ENCODE peak calls at places on chromosomes 3 and 15, in seven cellular contexts. K, P, Q, J, Z, I and E are unnamed samples.

GRCh38 chr3:23254875-23255274 is 51.7 kb downstream of the UBE2E2 start:
- DNase-seq in K (no peak), P (no peak), Q (no peak), J (no peak), Z (no peak), I (no peak), E (no peak)

GRCh38 chr3:133833880-133834620 is 28.4 kb downstream of the SRPRB start:
- DNase-seq in K (no peak), P (no peak), Q (peak; percentile 9), J (no peak), Z (no peak), I (no peak), E (no peak)

GRCh38 chr3:112767177-112767576 is 79.5 kb downstream of the CD200R1L start:
- DNase-seq in K (no peak), P (no peak), Q (no peak), J (no peak), Z (no peak), I (no peak), E (no peak)

GRCh38 chr3:114231616-114232015 is 5.8 kb downstream of the ZNF80 start:
- DNase-seq in K (no peak), P (no peak), Q (no peak), J (no peak), Z (no peak), I (no peak), E (peak; percentile 71)

GRCh38 chr3:159711560-159712333 is 276.9 kb upstream of the IL12A start:
- DNase-seq in K (no peak), P (peak; percentile 52), Q (no peak), J (peak; percentile 83), Z (no peak), I (peak; percentile 80), E (no peak)

GRCh38 chr15:100908466-100908865 is 10.7 kb upstream of the LRRK1 start:
- DNase-seq in K (no peak), P (no peak), Q (no peak), J (no peak), Z (no peak), I (no peak), E (no peak)

GRCh38 chr3:53083496-53083895 is 37.6 kb upstream of the SFMBT1 start:
- DNase-seq in K (no peak), P (peak; percentile 83), Q (no peak), J (peak; percentile 16), Z (no peak), I (peak; percentile 67), E (no peak)

GRCh38 chr3:42505849-42506410 is 3.5 kb downstream of the VIPR1 start:
- DNase-seq in K (no peak), P (no peak), Q (peak; percentile 19), J (no peak), Z (no peak), I (no peak), E (no peak)

GRCh38 chr3:62832569-62832968 is 42.6 kb downstream of the CADPS start:
- DNase-seq in K (no peak), P (no peak), Q (no peak), J (no peak), Z (no peak), I (no peak), E (no peak)

GRCh38 chr3:26099692-26100091 is 309.8 kb downstream of the OXSM start:
- DNase-seq in K (no peak), P (no peak), Q (no peak), J (peak; percentile 4), Z (no peak), I (peak; percentile 0), E (no peak)

GRCh38 chr3:69212411-69213160 is 90.2 kb upstream of the LMOD3 start:
- DNase-seq in K (no peak), P (no peak), Q (no peak), J (peak; percentile 54), Z (no peak), I (peak; percentile 90), E (no peak)

GRCh38 chr3:196327405-196327804 is 9.4 kb upstream of the DYNLT2B start:
- DNase-seq in K (no peak), P (no peak), Q (no peak), J (no peak), Z (no peak), I (no peak), E (no peak)

GRCh38 chr15:41942886-41943285 is 29.5 kb downstream of the EHD4 start:
- DNase-seq in K (no peak), P (no peak), Q (no peak), J (no peak), Z (no peak), I (no peak), E (no peak)

GRCh38 chr3:179743913-179744312 is 91.1 kb downstream of the USP13 start:
- DNase-seq in K (no peak), P (no peak), Q (no peak), J (no peak), Z (no peak), I (no peak), E (no peak)

GRCh38 chr15:39362832-39363561 is 217.9 kb upstream of the THBS1 start:
- DNase-seq in K (no peak), P (no peak), Q (no peak), J (peak; percentile 92), Z (no peak), I (peak; percentile 91), E (no peak)

GRCh38 chr15:23687143-23687470 is at the start of gene NDN:
- DNase-seq in K (peak; percentile 42), P (peak; percentile 49), Q (peak; percentile 45), J (no peak), Z (peak; percentile 40), I (peak; percentile 67), E (no peak)

GRCh38 chr3:46629571-46630517 is 17.5 kb downstream of the FAM240A start:
- DNase-seq in K (peak; percentile 78), P (peak; percentile 90), Q (peak; percentile 79), J (peak; percentile 65), Z (peak; percentile 65), I (peak; percentile 77), E (peak; percentile 72)

GRCh38 chr3:194050782-194051320 is 85.1 kb upstream of the HES1 start:
- DNase-seq in K (no peak), P (no peak), Q (no peak), J (no peak), Z (no peak), I (no peak), E (no peak)

GRCh38 chr15:26623071-26623470 is 149.8 kb downstream of the GABRB3 start:
- DNase-seq in K (no peak), P (no peak), Q (no peak), J (no peak), Z (no peak), I (no peak), E (no peak)

GRCh38 chr3:190003730-190004129 is 117.0 kb downstream of the P3H2 start:
- DNase-seq in K (peak; percentile 34), P (no peak), Q (no peak), J (peak; percentile 78), Z (no peak), I (peak; percentile 51), E (no peak)

GRCh38 chr3:105040026-105040622 is 326.6 kb upstream of the ALCAM start:
- DNase-seq in K (no peak), P (no peak), Q (no peak), J (peak; percentile 53), Z (no peak), I (peak; percentile 1), E (no peak)

GRCh38 chr3:5160926-5161858 is 26.3 kb upstream of the EDEM1 start:
- DNase-seq in K (peak; percentile 43), P (no peak), Q (no peak), J (peak; percentile 26), Z (no peak), I (no peak), E (no peak)

GRCh38 chr3:111610189-111610588 is 15.0 kb upstream of the ZBED2 start:
- DNase-seq in K (no peak), P (no peak), Q (no peak), J (no peak), Z (no peak), I (no peak), E (peak; percentile 86)

GRCh38 chr3:177771780-177772179 is 574.5 kb upstream of the TBL1XR1 start:
- DNase-seq in K (no peak), P (no peak), Q (no peak), J (no peak), Z (no peak), I (no peak), E (no peak)

DNA sequence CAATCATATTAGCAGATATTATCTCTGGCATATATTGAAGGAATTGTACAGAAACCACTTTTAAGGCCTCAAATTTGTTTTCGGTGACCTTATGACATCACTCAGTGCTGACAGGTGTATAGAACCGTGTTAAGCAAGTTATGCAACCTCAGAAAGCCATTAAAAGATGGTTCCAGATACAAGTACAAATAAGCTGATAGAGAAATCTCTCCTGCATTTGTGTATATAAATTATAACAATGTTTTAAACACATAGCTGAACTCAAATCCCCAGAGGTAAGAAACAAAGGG is 242.7 kb downstream of the SLC9A9 start:
- DNase-seq in K (no peak), P (no peak), Q (no peak), J (no peak), Z (no peak), I (no peak), E (no peak)
- H3K4me3 ChIP-seq in K (no peak overlapping the region), P (no peak overlapping the region), Q (no peak overlapping the region), J (no peak overlapping the region), Z (no peak overlapping the region), I (no peak overlapping the region), E (no peak overlapping the region)

DNA sequence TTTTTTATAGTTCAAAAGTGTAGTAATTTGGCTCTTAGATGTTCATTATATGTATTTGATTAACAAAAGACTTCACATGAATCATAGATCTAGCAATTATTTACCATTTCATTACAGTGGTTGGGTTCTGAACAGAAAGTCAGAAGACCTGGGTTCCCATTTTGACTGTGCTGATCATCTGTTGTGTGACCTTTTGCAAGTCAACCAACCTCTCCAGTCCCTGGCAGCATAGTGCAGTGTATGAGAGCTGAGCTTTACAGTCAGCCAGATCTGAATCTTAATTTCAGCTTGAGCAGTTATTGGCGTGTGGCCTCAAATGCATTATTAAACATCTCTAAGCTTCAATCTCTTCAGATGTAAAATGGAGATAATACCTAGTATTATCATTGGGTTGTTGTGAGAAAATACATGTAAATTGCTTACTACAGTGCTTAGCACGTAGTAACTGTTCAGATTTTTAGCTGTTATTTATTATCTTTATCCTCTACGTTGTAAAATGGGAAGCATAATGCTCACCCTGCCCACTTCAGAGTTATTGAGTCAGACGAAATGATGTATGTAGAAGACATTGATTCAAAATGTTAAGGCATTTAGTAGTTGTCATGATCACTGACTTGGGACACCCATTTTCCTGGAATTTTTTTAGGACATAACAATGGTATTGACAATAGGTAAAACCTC is 104.0 kb downstream of the KLHL25 start:
- DNase-seq in K (no peak), P (no peak), Q (no peak), J (no peak), Z (no peak), I (no peak), E (peak; percentile 28)
- H3K36me3 ChIP-seq in K (peaks cover 22% of the 10 kb centered on the region), P (peaks cover 95% of the 10 kb centered on the region), Q (no peaks in the 10 kb centered on the region), J (peaks cover 25% of the 10 kb centered on the region), Z (peaks cover 52% of the 10 kb centered on the region), I (peaks cover 4% of the 10 kb centered on the region), E (peaks cover 13% of the 10 kb centered on the region)

GRCh38 chr3:142065932-142066331 is 83.4 kb downstream of the TFDP2 start:
- DNase-seq in K (no peak), P (no peak), Q (no peak), J (no peak), Z (peak; percentile 35), I (no peak), E (no peak)
- H3K4me3 ChIP-seq in K (no peak overlapping the region), P (no peak overlapping the region), Q (no peak overlapping the region), J (no peak overlapping the region), Z (no peak overlapping the region), I (no peak overlapping the region), E (no peak overlapping the region)

DNA sequence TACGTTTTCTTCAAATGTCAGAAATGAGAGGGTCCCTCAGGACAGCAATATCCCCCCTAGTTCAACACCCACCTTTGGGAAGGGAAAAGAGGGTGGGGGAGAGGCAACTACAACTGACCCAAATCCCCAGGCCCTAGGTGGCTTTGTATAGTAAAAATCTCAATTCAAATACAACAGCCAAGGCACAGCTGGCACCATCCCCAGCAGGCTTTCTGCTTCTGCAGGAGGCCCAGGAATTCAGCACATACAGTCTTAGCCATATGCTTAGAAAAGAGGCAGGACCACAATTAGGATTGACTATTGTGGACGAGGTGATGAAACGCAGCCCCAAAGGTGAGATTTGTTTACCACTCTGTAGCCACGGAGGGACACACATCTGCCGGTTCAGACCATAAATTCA is 15.8 kb downstream of the NR2E3 start:
- DNase-seq in K (no peak), P (no peak), Q (no peak), J (no peak), Z (no peak), I (no peak), E (no peak)
- H3K36me3 ChIP-seq in K (peaks cover 47% of the 10 kb centered on the region), P (peaks cover 71% of the 10 kb centered on the region), Q (peaks cover 7% of the 10 kb centered on the region), J (peaks cover 45% of the 10 kb centered on the region), Z (peaks cover 22% of the 10 kb centered on the region), I (peaks cover 2% of the 10 kb centered on the region), E (peaks cover 19% of the 10 kb centered on the region)